ENCODE peak calls at places on chromosomes 1 and 21, in four cellular contexts. N is WTC11, G is GM12878, S is K562. L is an unnamed sample.

GRCh38 chr1:29591601-29592260 is 355.4 kb downstream of the PTPRU start:
- DNase-seq in N (no peak), G (no peak), S (no peak), L (no peak)

GRCh38 chr21:29538115-29538514 is 239.4 kb downstream of the BACH1 start:
- DNase-seq in N (no peak), G (no peak), S (no peak), L (no peak)

GRCh38 chr1:147500309-147500839 is 40.9 kb upstream of the BCL9 start:
- DNase-seq in N (no peak), G (no peak), S (no peak), L (no peak)

GRCh38 chr21:44065428-44065827 is 41.8 kb upstream of the PWP2 start:
- DNase-seq in N (no peak), G (no peak), S (no peak), L (no peak)

GRCh38 chr1:89525169-89525855 is 683 bp downstream of the LRRC8B start:
- DNase-seq in N (peak; percentile 69), G (peak; percentile 35), S (peak; percentile 54), L (peak; percentile 68)

GRCh38 chr1:156371553-156372264 is 2.7 kb downstream of the RHBG start:
- DNase-seq in N (no peak), G (no peak), S (no peak), L (no peak)

GRCh38 chr1:119779869-119780356 is 11.2 kb upstream of the HMGCS2 start:
- DNase-seq in N (no peak), G (no peak), S (no peak), L (peak; percentile 52)

GRCh38 chr1:29832936-29833335 is 596.6 kb downstream of the PTPRU start:
- DNase-seq in N (no peak), G (no peak), S (no peak), L (no peak)

GRCh38 chr1:185017338-185017737 is 28.0 kb upstream of the RNF2 start:
- DNase-seq in N (no peak), G (no peak), S (no peak), L (no peak)

GRCh38 chr1:221418346-221418745 is 323.5 kb downstream of the DUSP10 start:
- DNase-seq in N (no peak), G (no peak), S (no peak), L (no peak)

DNA sequence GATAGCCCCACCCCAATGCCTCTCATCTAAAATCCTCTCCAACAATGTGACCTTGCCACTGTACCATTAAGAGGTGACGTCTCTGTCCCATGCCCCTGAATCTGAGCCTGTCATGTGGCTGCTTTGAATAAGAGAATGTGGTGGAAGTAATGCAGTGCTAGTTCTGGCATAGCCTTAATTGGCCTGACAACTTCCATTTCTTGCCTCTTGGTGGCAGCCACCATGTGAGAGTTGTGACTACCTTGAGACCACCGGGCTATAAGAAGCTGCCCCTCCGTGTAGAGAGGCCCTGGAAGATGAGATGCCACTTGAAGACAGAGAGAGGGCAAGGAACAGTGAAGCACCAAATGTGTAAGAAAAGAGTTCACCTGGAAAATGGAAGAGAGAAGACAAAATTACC is 95.4 kb downstream of the POFUT2 start:
- DNase-seq in N (no peak), G (no peak), S (no peak), L (no peak)
- TF ChIP-seq USF1 in N (no peak), G (no peak), S (no peak), L (no peak)

GRCh38 chr21:41149199-41149598 is 18.8 kb upstream of the BACE2 start:
- DNase-seq in N (no peak), G (no peak), S (no peak), L (no peak)
- TF ChIP-seq USF1 in N (no peak), G (no peak), S (no peak), L (no peak)

GRCh38 chr1:96364576-96364975 is 357.0 kb upstream of the PTBP2 start:
- DNase-seq in N (no peak), G (no peak), S (no peak), L (no peak)
- TF ChIP-seq USF1 in N (no peak), G (no peak), S (no peak), L (no peak)

GRCh38 chr1:201793306-201793925 is 35.5 kb upstream of the IPO9 start:
- DNase-seq in N (no peak), G (no peak), S (no peak), L (no peak)

GRCh38 chr1:201792534-201793305 is 36.2 kb upstream of the IPO9 start:
- DNase-seq in N (peak; percentile 85), G (no peak), S (peak; percentile 83), L (peak; percentile 85)

GRCh38 chr1:201791051-201791774 is 37.7 kb upstream of the IPO9 start:
- DNase-seq in N (no peak), G (no peak), S (no peak), L (no peak)

GRCh38 chr1:201791775-201792166 is 37.2 kb upstream of the IPO9 start:
- DNase-seq in N (no peak), G (no peak), S (no peak), L (peak; percentile 38)

DNA sequence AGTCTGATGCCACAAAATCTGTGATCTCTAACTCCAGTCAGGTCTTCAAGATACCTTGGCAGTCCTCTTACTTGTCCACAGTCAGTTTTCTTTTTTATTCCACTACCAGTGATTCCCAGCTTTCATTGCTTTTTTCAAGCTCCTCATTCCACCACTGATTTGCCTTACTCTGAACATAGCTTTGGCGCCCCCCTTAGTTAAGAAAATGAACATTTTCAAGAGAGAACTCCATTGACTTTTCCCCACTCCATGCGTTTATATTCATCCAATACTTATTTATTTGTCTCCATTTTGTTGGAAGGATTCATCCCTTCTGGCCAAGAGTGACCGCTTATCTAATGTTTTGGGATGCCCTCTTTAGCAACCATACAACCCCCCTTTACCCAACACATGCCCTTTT is 33.9 kb upstream of the IPO9 start:
- DNase-seq in N (no peak), G (no peak), S (no peak), L (peak; percentile 35)
- TF ChIP-seq USF1 in N (no peak), G (no peak), S (no peak), L (no peak)

GRCh38 chr1:95042286-95042685 is 30.5 kb downstream of the ALG14 start:
- DNase-seq in N (no peak), G (no peak), S (no peak), L (no peak)
- TF ChIP-seq USF1 in N (no peak), G (no peak), S (no peak), L (no peak)

DNA sequence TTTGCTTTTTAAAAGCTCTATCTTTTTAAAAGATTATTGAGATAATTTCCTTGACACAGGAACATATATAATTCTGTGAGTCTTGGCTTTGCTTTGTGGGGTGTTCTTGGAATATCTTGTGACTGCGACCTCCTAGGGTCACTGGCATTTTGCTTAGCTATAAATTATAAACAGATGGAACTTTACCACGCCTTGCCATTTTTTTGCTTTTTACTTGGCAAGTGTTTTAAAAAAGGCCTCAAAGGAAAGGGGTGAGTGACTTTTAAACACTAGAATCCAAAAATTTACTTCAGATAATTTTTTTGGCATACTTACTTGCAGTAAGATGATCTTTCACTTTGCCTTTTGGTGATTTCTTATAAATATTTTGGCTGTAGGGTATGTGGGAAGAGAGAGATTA is 43.7 kb downstream of the ALG6 start:
- DNase-seq in N (no peak), G (no peak), S (no peak), L (no peak)
- TF ChIP-seq USF1 in N (no peak), G (no peak), S (no peak), L (no peak)

DNA sequence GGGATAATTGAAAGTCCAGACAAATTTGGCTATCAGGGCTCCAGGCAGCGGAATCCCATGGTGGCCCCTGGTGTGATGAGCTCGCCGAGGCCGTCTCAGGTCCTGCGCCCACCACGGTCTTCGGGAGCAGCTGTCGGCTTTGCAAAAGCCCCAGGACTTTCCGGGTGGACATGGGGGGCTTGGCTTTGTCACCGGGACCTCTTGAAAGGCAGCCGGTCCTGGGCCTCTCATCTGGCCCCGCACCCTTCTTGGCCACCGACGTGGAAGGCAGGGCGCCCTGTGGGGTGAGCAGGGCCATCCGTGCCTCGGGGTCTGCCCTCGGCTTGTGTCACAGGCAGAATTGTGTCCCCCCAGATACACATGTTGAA is 87.1 kb upstream of the ACTRT2 start:
- DNase-seq in N (no peak), G (no peak), S (no peak), L (no peak)
- TF ChIP-seq USF1 in N (no peak), G (no peak), S (no peak), L (no peak)

DNA sequence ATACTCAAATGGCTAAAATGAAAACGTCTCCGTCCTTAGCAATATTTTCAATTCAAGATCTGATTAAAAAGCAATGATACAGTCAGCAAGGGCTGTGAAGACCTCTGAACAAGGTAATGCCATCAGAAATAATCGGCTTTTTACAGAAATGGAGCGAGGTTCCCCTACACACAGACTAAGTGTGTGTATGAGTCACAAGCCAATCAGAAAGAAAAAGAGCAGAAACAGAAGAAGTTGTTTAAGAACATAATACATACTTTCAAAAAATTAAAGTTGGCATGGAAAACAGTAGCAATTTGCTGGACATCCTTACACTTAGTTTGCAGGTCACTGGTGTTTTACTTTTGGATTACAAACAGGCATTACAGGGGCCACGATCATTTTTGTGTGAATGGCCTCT is 349.9 kb upstream of the RUNX1 start:
- DNase-seq in N (no peak), G (no peak), S (no peak), L (no peak)
- TF ChIP-seq USF1 in N (no peak), G (no peak), S (no peak), L (no peak)

GRCh38 chr1:225777583-225778411 is at the start of gene SRP9:
- DNase-seq in N (peak; percentile 100), G (peak; percentile 97), S (peak; percentile 99), L (peak; percentile 95)

GRCh38 chr1:225774276-225775147 is 3.1 kb upstream of the SRP9 start:
- DNase-seq in N (no peak), G (no peak), S (no peak), L (no peak)

GRCh38 chr1:225776294-225776693 is 1.3 kb upstream of the SRP9 start:
- DNase-seq in N (no peak), G (no peak), S (no peak), L (no peak)

GRCh38 chr1:225778412-225778669 is 715 bp downstream of the SRP9 start:
- DNase-seq in N (no peak), G (no peak), S (no peak), L (no peak)

DNA sequence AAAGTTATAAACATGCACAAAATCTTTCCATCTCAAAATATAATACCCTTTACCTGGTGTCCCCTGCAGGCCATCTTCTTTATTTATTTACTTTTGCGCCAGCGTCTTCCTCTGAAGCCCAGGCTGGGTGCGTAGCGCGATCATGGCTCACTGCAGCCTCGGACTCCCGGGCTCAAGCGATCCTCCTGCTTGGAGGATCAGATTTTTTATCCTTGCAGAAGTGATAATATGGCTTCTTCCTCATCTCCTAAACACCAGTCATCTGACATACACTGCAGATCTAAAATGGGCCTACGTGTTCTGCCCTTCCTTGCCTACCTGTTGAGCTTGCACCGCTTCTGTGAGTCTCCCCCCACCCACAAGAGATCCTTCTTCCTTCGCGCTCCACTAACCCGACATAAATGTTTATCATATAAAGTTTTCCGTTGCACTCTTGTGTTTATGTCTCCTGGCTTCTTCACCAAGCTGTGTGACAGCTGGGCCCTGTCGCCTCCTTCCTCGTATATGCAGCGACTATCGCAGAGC is 506 bp upstream of the SRP9 start:
- DNase-seq in N (no peak), G (no peak), S (no peak), L (no peak)
- TF ChIP-seq USF1 in N (no peak), G (no peak), S (no peak), L (no peak)